ENCODE peak calls at places on chromosome 1, in four cellular contexts. D is breast epithelium, V is ACHN, Y is cardiac muscle cell. U is an unnamed sample.

GRCh38 chr1:81799939-81800740 is 594 bp upstream of the ADGRL2 start:
- DNase-seq in Y (peak), D (peak), V (peak), U (peak)

GRCh38 chr1:65317866-65318653 is 8.7 kb downstream of the DNAJC6 start:
- DNase-seq in Y (no peak), V (no peak), D (no peak), U (no peak)

GRCh38 chr1:157199421-157199755 is 61.2 kb upstream of the ETV3 start:
- DNase-seq in V (no peak), D (no peak), Y (peak), U (no peak)

GRCh38 chr1:230641346-230641745 is 935 bp upstream of the COG2 start:
- DNase-seq in D (no peak), Y (peak), V (peak), U (no peak)

GRCh38 chr1:17929224-17929623 is 174.1 kb downstream of the ACTL8 start:
- DNase-seq in V (no peak), Y (no peak), D (no peak), U (no peak)

GRCh38 chr1:101105877-101106276 is 80.3 kb upstream of the DPH5 start:
- DNase-seq in V (no peak), D (no peak), Y (peak), U (no peak)

GRCh38 chr1:230068952-230069684 is 2.1 kb downstream of the GALNT2 start:
- DNase-seq in V (no peak), D (no peak), Y (no peak), U (no peak)

GRCh38 chr1:179334440-179334839 is 31.3 kb upstream of the AXDND1 start:
- DNase-seq in Y (no peak), D (no peak), V (no peak), U (no peak)

GRCh38 chr1:25927541-25928265 is 21.5 kb upstream of the STMN1 start:
- DNase-seq in D (no peak), Y (no peak), V (no peak), U (no peak)

GRCh38 chr1:9454494-9455066 is 84.7 kb upstream of the SLC25A33 start:
- DNase-seq in Y (no peak), V (no peak), D (no peak), U (no peak)

GRCh38 chr1:242242983-242243382 is 244.1 kb upstream of the MAP1LC3C start:
- DNase-seq in D (no peak), V (no peak), Y (no peak), U (no peak)

GRCh38 chr1:18452550-18452949 is 28.2 kb upstream of the KLHDC7A start:
- DNase-seq in D (no peak), V (peak), Y (peak), U (peak)

GRCh38 chr1:52631759-52632331 is 1.1 kb upstream of the SHISAL2A start:
- DNase-seq in V (no peak), Y (peak), D (no peak), U (no peak)

GRCh38 chr1:11822091-11822490 is 16.1 kb downstream of the CLCN6 start:
- DNase-seq in V (no peak), Y (peak), D (no peak), U (no peak)

GRCh38 chr1:200034821-200035396 is 7.4 kb downstream of the NR5A2 start:
- DNase-seq in D (no peak), Y (peak), V (no peak), U (no peak)

GRCh38 chr1:58779059-58779754 is 4.6 kb downstream of the JUN start:
- DNase-seq in D (no peak), V (no peak), Y (no peak), U (no peak)

GRCh38 chr1:177247777-177248176 is 77.0 kb downstream of the BRINP2 start:
- DNase-seq in D (no peak), Y (no peak), V (no peak), U (no peak)

GRCh38 chr1:180131510-180131909 is 23.2 kb upstream of the QSOX1 start:
- DNase-seq in D (no peak), V (no peak), Y (peak), U (peak)

GRCh38 chr1:167770127-167770526 is 48.3 kb downstream of the MPZL1 start:
- DNase-seq in D (no peak), V (no peak), Y (no peak), U (no peak)

GRCh38 chr1:19683351-19683750 is 18.7 kb downstream of the HTR6 start:
- DNase-seq in D (no peak), V (no peak), Y (no peak), U (no peak)

GRCh38 chr1:25030674-25031589 is 100.9 kb upstream of the RUNX3 start:
- DNase-seq in Y (no peak), V (no peak), D (no peak), U (no peak)

GRCh38 chr1:75600781-75601180 is 10.1 kb downstream of the SLC44A5 start:
- DNase-seq in Y (no peak), V (no peak), D (no peak), U (no peak)